ENCODE peak calls at places on chromosomes 3 and 15, in eight cellular contexts. Z is NCI-H1092 treated with DMSO at 0.1 percent for 48 hours, U is fibroblast of lung, R is astrocyte of the cerebellum, J is glutamatergic neuron, X is tibial nerve, M is T47D, I is AG08395. Q is an unnamed sample.
A peak's percentile ranks its signal among the peaks of the same experiment; 100 is the strongest.

GRCh38 chr3:193845144-193845543 is 252.1 kb downstream of the OPA1 start:
- DNase-seq in Z (no peak), U (no peak), R (no peak), J (no peak), M (no peak), X (no peak), I (no peak), Q (no peak)

GRCh38 chr3:34582054-34582453 is 783.6 kb downstream of the PDCD6IP start:
- DNase-seq in J (no peak), X (no peak), U (no peak), Z (no peak), M (peak; percentile 37), I (no peak), R (no peak), Q (no peak)

GRCh38 chr15:64263567-64263966 is 92.4 kb downstream of the CSNK1G1 start:
- DNase-seq in I (no peak), Z (no peak), X (no peak), U (no peak), J (no peak), M (no peak), R (no peak), Q (no peak)

GRCh38 chr3:129104498-129105079 is 17.0 kb downstream of the RAB43 start:
- DNase-seq in R (no peak), M (no peak), X (no peak), U (no peak), I (no peak), J (no peak), Z (no peak), Q (no peak)

GRCh38 chr15:43517354-43518072 is at the start of gene MAP1A:
- DNase-seq in J (peak; percentile 82), I (peak; percentile 89), U (peak; percentile 71), X (peak; percentile 27), M (no peak), Z (peak; percentile 48), R (peak; percentile 16), Q (no peak)

GRCh38 chr3:158057666-158058065 is 48.6 kb downstream of the SHOX2 start:
- DNase-seq in R (no peak), I (no peak), U (peak; percentile 5), J (no peak), M (no peak), X (no peak), Z (no peak), Q (no peak)

GRCh38 chr15:55627730-55628368 is 39.7 kb upstream of the PYGO1 start:
- DNase-seq in X (no peak), J (no peak), I (peak; percentile 73), M (no peak), U (peak; percentile 93), Z (no peak), R (peak; percentile 55), Q (peak; percentile 100)

GRCh38 chr15:58987501-58988010 is at the start of gene RNF111:
- DNase-seq in X (peak; percentile 88), R (peak; percentile 91), Z (peak; percentile 91), M (peak; percentile 97), J (peak; percentile 85), I (peak; percentile 95), U (peak; percentile 99), Q (peak; percentile 91)

GRCh38 chr3:160951677-160952487 is 153.3 kb downstream of the B3GALNT1 start:
- DNase-seq in M (no peak), R (no peak), X (no peak), U (no peak), Z (no peak), J (no peak), I (no peak), Q (no peak)

GRCh38 chr3:144129536-144130214 is 158.1 kb downstream of the DIPK2A start:
- DNase-seq in J (peak; percentile 37), U (no peak), I (no peak), M (no peak), Z (no peak), R (no peak), X (no peak), Q (no peak)

GRCh38 chr3:182967218-182968204 is 12.8 kb downstream of the DCUN1D1 start:
- DNase-seq in I (no peak), R (no peak), M (no peak), U (no peak), X (no peak), Z (no peak), J (no peak), Q (no peak)

GRCh38 chr3:125436921-125437320 is 61.8 kb upstream of the ZNF148 start:
- DNase-seq in I (no peak), M (no peak), U (no peak), R (no peak), X (no peak), J (no peak), Z (no peak), Q (no peak)

GRCh38 chr15:36208868-36209582 is 370.4 kb upstream of the CDIN1 start:
- DNase-seq in R (peak; percentile 11), U (no peak), M (no peak), X (no peak), Z (no peak), I (peak; percentile 7), J (no peak), Q (no peak)

GRCh38 chr3:183692436-183692835 is 5.2 kb upstream of the YEATS2 start:
- DNase-seq in J (no peak), I (no peak), R (no peak), X (no peak), U (no peak), M (peak; percentile 35), Z (no peak), Q (no peak)

Q was measured in retinal pigment epithelial cell.